ENCODE peak calls at places on chromosomes 12 and 14, in nine cellular contexts. O is astrocyte of the spinal cord, F is fibroblast of pulmonary artery, R is testis, J is BE2C, T is HAP-1, I is lung, B is AG04449, X is left ventricle myocardium inferior. G is an unnamed sample.

GRCh38 chr12:44930972-44931600 is 55.0 kb upstream of the NELL2 start:
- DNase-seq in O (peak), F (peak), R (no peak), J (no peak), T (peak), I (no peak), B (peak), X (no peak), G (peak)

GRCh38 chr12:18141583-18141982 is 51.6 kb upstream of the RERGL start:
- DNase-seq in O (peak), F (peak), R (no peak), J (no peak), T (peak), I (no peak), B (no peak), X (no peak), G (no peak)

GRCh38 chr14:76754586-76754985 is 6.7 kb upstream of the VASH1 start:
- DNase-seq in O (no peak), F (no peak), R (no peak), J (no peak), T (no peak), I (no peak), B (no peak), X (no peak), G (no peak)

GRCh38 chr12:65171870-65172269 is 2.5 kb downstream of the LEMD3 start:
- DNase-seq in O (no peak), F (no peak), R (no peak), J (no peak), T (no peak), I (no peak), B (no peak), X (no peak), G (no peak)

GRCh38 chr14:68145539-68145938 is 326.0 kb downstream of the RAD51B start:
- DNase-seq in O (peak), F (peak), R (no peak), J (no peak), T (no peak), I (no peak), B (no peak), X (no peak), G (no peak)

GRCh38 chr12:122929812-122930211 is 33.9 kb upstream of the VPS37B start:
- DNase-seq in O (no peak), F (no peak), R (no peak), J (no peak), T (no peak), I (no peak), B (no peak), X (no peak), G (no peak)

GRCh38 chr14:102829106-102829505 is 51.9 kb downstream of the TRAF3 start:
- DNase-seq in O (peak), F (peak), R (no peak), J (no peak), T (no peak), I (no peak), B (no peak), X (no peak), G (no peak)

GRCh38 chr14:53924754-53925153 is 31.9 kb downstream of the BMP4 start:
- DNase-seq in O (peak), F (peak), R (no peak), J (no peak), T (no peak), I (no peak), B (peak), X (no peak), G (no peak)

GRCh38 chr12:108832730-108833354 is 24.5 kb downstream of the SSH1 start:
- DNase-seq in O (peak), F (peak), R (no peak), J (no peak), T (no peak), I (no peak), B (peak), X (peak), G (peak)

GRCh38 chr12:80157640-80158039 is 58.3 kb downstream of the OTOGL start:
- DNase-seq in O (peak), F (no peak), R (no peak), J (no peak), T (no peak), I (no peak), B (no peak), X (no peak), G (no peak)

GRCh38 chr14:54278087-54278486 is 118.7 kb upstream of the CDKN3 start:
- DNase-seq in O (no peak), F (no peak), R (no peak), J (peak), T (no peak), I (no peak), B (no peak), X (no peak), G (peak)

GRCh38 chr12:111404362-111405148 is 1.2 kb upstream of the SH2B3 start:
- DNase-seq in O (no peak), F (peak), R (no peak), J (no peak), T (no peak), I (peak), B (no peak), X (peak), G (peak)

GRCh38 chr14:100346306-100347091 is 23.4 kb downstream of the SLC25A47 start:
- DNase-seq in O (no peak), F (no peak), R (no peak), J (no peak), T (no peak), I (no peak), B (no peak), X (no peak), G (no peak)

GRCh38 chr12:12425616-12426015 is 68.7 kb downstream of the BORCS5 start:
- DNase-seq in O (peak), F (peak), R (no peak), J (no peak), T (no peak), I (no peak), B (peak), X (no peak), G (peak)

GRCh38 chr12:3214508-3215365 is 137.6 kb downstream of the TSPAN9 start:
- DNase-seq in O (no peak), F (no peak), R (no peak), J (no peak), T (no peak), I (no peak), B (no peak), X (no peak), G (no peak)

GRCh38 chr12:52952082-52952801 is 3.3 kb downstream of the KRT18 start:
- DNase-seq in O (no peak), F (no peak), R (peak), J (no peak), T (no peak), I (peak), B (no peak), X (no peak), G (no peak)

GRCh38 chr14:35480119-35480769 is 53.7 kb upstream of the INSM2 start:
- DNase-seq in O (no peak), F (peak), R (no peak), J (no peak), T (peak), I (no peak), B (no peak), X (no peak), G (no peak)

GRCh38 chr12:108381793-108382436 is 42.8 kb upstream of the CMKLR1 start:
- DNase-seq in O (peak), F (peak), R (peak), J (no peak), T (peak), I (no peak), B (no peak), X (no peak), G (peak)

GRCh38 chr14:48936881-48937280 is 649.3 kb downstream of the RPS29 start:
- DNase-seq in O (peak), F (no peak), R (no peak), J (no peak), T (no peak), I (no peak), B (no peak), X (no peak), G (no peak)

GRCh38 chr12:125208942-125209341 is 143.7 kb downstream of the AACS start:
- DNase-seq in O (no peak), F (no peak), R (no peak), J (no peak), T (no peak), I (no peak), B (no peak), X (no peak), G (no peak)

GRCh38 chr12:10243803-10244520 is 31.3 kb downstream of the GABARAPL1 start:
- DNase-seq in O (no peak), F (no peak), R (no peak), J (no peak), T (no peak), I (no peak), B (no peak), X (no peak), G (no peak)

GRCh38 chr12:114744696-114745095 is 60.7 kb upstream of the TBX3 start:
- DNase-seq in O (no peak), F (no peak), R (no peak), J (no peak), T (no peak), I (no peak), B (no peak), X (no peak), G (no peak)

GRCh38 chr14:93538411-93538810 is 107.7 kb downstream of the UNC79 start:
- DNase-seq in O (no peak), F (peak), R (peak), J (peak), T (no peak), I (no peak), B (no peak), X (no peak), G (peak)

GRCh38 chr12:76074701-76075336 is 9.7 kb downstream of the NAP1L1 start:
- DNase-seq in O (no peak), F (no peak), R (no peak), J (no peak), T (no peak), I (no peak), B (no peak), X (no peak), G (no peak)

GRCh38 chr12:81128930-81129554 is 51.2 kb downstream of the ACSS3 start:
- DNase-seq in O (peak), F (peak), R (peak), J (peak), T (peak), I (no peak), B (no peak), X (no peak), G (peak)

DNA sequence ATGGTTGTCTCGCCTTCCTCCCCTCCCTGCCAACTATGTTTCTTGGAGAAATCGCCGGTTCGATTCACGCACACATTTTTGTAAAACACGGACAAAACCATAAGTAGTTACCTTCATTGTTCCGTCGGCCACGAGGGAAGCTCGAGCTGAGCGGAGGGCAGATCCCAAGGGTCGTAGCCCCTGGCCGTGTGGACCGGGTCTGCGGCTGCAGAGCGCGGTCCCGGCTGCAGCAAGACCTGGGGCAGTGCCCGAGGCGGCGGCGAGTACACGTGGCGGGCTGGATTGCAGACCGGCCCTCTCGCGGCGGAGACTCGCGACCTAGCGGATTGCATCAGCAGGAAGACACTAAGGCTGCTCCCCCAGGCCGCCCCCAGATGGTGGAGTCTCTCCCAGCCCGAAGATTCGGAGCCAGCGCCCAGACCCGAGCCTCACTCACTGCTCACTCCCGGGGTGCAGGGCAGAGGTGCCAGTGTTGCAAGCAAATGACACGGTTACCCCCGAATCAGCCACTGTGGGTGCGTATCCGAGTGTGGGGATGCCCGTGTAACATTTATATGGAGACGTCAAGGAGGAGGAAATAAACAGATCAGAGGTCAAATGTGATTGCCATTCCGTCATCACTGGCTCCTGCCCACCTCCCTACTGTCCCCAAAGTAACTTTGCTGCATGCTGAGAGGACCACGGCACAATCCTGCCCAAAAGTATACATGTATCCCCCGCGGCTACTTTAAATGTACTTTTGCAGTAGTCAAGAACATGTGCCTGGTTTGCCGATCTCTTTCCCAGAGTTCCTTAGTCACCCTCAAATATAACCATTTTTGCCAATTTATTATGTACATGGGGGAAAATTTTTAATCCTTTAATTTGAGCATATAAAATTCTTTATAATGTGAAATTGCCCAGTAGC is at the start of gene BCAT1:
- DNase-seq in O (peak), F (peak), R (peak), J (peak), T (peak), I (peak), B (peak), X (peak), G (peak)
- H3K4me3 ChIP-seq in O (peak), F (peak), R (peak), J (peak), T (peak), I (peak), B (peak), X (peak), G (peak)

GRCh38 chr14:31461545-31461944 is 4.2 kb upstream of the DTD2 start:
- DNase-seq in O (no peak), F (no peak), R (no peak), J (no peak), T (no peak), I (no peak), B (no peak), X (no peak), G (no peak)

GRCh38 chr14:31456841-31457664 is at the start of gene DTD2:
- DNase-seq in O (peak), F (peak), R (peak), J (peak), T (peak), I (peak), B (peak), X (peak), G (peak)

DNA sequence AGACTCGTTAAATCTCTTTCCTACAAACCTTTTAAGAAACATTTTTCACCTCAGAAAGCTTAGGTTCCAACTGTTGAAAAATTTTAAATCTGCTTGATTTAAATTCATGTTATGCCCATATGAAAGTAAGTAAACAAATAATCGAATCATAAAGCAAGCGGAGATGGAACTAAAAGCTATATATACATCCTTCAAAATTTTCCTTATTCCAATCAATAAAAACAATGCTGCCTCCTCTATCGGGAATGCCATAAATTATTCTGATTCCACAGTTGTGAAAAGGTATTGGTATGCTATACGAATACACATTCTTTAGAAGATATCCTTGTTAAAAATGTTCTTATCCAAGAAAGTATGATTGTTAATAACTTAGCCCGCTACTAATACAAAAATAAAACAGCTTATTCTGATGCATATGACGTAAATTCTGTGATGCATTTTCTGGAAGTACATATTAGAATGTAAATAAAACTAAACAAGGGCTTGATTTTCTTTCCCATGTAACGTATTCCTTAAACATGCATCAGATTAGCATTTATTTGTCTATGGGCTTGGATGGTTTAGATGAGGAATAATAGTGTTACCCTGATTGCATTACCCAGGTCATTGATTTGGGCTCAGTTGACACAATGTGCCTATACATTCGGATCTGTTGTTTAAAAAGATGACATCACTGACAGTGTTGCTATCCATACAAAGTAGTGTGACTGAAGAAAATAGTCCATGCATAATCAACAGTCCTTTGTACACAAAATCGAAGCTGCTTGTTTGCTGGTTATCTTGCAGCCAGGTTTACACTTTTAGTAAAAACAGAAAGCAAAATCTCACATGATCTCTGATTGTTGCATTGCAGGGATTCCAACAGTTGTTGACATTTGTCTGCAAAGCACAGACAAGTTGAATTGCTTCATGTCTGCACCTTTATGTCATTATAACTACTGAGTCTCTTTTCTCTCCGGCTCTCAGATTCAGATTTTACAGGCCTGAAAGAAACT is 656 bp upstream of the DTD2 start:
- DNase-seq in O (no peak), F (no peak), R (no peak), J (no peak), T (no peak), I (no peak), B (no peak), X (no peak), G (no peak)
- H3K4me3 ChIP-seq in O (peak), F (peak), R (peak), J (peak), T (peak), I (no peak), B (peak), X (peak), G (no peak)

DNA sequence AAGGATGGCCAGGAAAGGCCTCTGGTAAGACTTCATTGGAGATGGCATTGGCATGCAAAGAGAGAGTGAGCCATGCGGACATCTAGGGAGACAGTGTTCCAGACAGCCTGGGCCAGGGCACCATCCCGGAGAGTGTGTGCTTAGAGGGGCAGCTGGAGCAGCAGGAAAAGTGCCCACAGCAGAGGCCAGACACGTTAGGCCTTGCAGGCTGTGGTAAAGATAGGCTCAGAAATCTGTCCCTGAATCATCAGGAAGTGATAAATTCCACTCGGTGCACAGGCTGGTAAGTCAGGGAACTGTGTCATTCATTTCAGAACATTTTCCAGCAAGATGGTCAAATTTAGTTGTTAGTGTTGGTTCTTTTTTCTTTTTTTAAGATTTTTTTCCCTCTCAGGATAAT is 8.8 kb downstream of the GALNT16 start:
- DNase-seq in O (peak), F (peak), R (no peak), J (no peak), T (no peak), I (no peak), B (no peak), X (no peak), G (no peak)
- H3K4me3 ChIP-seq in O (no peak), F (no peak), R (no peak), J (no peak), T (no peak), I (no peak), B (no peak), X (no peak), G (no peak)

DNA sequence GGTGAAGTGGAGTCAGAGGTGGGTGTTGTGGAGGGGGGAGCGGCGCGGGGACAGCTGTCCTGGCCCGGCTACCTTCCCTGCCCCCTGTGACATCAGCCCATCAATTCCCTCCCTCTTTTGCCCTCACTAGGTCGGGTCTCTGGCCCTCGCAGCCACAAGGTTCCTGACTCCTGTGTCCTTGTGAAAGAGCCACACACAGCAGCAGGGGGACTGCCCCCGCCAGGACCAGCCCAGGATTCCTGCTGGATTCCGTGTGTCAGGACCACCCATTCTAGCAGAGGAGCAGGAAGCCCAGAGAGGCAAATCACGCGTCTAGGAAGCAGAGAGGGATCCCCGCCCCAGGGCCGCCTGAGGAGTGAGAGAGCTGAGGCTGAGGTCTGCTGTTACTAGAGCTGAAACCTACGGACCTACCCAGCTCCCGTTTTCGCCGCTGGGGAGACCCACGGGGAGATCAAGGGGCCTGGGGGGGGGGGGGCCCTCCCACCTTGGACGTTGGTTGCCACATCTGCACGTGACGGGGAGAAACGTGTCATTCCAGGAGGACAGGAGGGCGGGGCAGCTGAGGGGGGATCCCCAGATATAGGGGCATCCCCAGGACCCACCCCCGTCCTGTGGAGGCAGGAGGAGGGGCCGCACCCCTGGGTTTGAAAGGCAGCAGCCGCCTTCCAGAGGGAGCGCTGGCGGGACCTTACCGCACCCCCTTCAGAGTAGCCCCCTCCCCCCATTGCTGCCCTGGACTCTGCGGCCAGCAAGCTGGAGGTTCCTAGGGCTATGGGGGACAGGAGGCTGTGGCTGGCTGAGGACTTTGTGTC is 12.5 kb upstream of the INF2 start:
- DNase-seq in O (no peak), F (no peak), R (peak), J (peak), T (no peak), I (no peak), B (no peak), X (peak), G (peak)
- H3K4me3 ChIP-seq in O (peak), F (peak), R (peak), J (no peak), T (no peak), I (no peak), B (peak), X (peak), G (no peak)

DNA sequence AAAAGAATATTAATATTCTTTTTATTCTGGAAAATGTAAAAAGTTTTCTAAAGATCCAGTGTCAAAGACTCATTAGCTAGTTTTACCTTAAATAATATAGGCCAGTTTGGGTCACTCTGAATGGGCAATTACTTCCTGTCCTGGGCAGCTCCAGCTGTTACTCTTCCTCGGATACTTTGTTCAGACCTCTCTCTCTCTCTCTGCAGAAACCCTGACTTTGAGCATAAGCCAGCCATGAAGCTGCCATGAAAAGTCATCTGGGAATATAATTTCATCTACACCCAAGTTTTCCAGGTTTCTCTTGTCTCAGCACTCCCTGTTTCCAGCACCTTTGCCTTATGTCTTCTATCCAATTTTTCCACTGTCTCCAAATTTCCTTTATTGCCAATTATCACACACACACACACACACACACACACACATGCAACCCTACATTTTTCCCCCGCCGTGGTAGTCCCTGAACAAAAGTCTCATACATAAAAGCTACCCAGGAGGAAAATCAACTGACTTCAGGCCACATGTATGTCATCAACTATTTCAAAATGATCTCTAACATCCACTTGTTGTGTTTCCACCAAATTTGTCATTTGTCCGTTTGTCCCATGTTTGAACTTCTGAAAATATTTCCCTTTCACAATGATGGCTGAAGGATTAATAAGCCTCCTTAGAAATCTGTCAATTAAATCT is 318.1 kb downstream of the SSPN start:
- DNase-seq in O (no peak), F (no peak), R (no peak), J (no peak), T (no peak), I (no peak), B (no peak), X (no peak), G (no peak)
- H3K4me3 ChIP-seq in O (no peak), F (no peak), R (no peak), J (no peak), T (no peak), I (no peak), B (no peak), X (no peak), G (no peak)

G was measured in cardiac muscle cell.